ENCODE peak calls at places on chromosome 18, in eight cellular contexts. N is SK-N-SH, K is ovary, W is endothelial cell of umbilical vein, V is heart right ventricle, I is lung, M is right lobe of liver, U is neural progenitor cell. G is an unnamed sample. For H3K36me3, the result is how much of the 10 kb centered on the place peaks cover.

GRCh38 chr18:35376393-35376741 is 770 bp downstream of the ZNF396 start:
- DNase-seq in K (no peak), V (no peak), M (peak), W (no peak), N (peak), U (peak), I (no peak), G (no peak)

GRCh38 chr18:75269140-75269676 is 58.6 kb downstream of the TSHZ1 start:
- DNase-seq in U (no peak), M (no peak), N (no peak), V (no peak), K (no peak), I (no peak), W (no peak), G (no peak)

GRCh38 chr18:31275722-31276463 is 42.1 kb upstream of the DSG1 start:
- DNase-seq in M (no peak), W (no peak), I (no peak), K (no peak), V (no peak), U (no peak), N (no peak), G (no peak)

GRCh38 chr18:68662779-68663178 is 52.1 kb downstream of the TMX3 start:
- DNase-seq in I (no peak), W (no peak), N (no peak), K (no peak), U (no peak), M (no peak), V (no peak), G (no peak)

GRCh38 chr18:7618821-7619410 is 51.8 kb downstream of the PTPRM start:
- DNase-seq in I (no peak), U (peak), M (no peak), W (no peak), V (no peak), N (no peak), K (no peak), G (no peak)

GRCh38 chr18:43751203-43751602 is 473.9 kb upstream of the SYT4 start:
- DNase-seq in V (no peak), W (no peak), M (no peak), I (no peak), K (no peak), U (no peak), N (no peak), G (no peak)

GRCh38 chr18:8097942-8098341 is 511.3 kb upstream of the RAB12 start:
- DNase-seq in M (no peak), K (no peak), N (no peak), W (no peak), U (no peak), I (no peak), V (no peak), G (no peak)

GRCh38 chr18:24397131-24397693 is 412 bp downstream of the OSBPL1A start:
- DNase-seq in U (peak), M (peak), N (peak), W (peak), I (peak), V (peak), K (peak), G (no peak)

GRCh38 chr18:11654736-11655604 is 34.1 kb upstream of the GNAL start:
- DNase-seq in I (peak), N (peak), U (peak), W (peak), K (no peak), V (peak), M (peak), G (peak)

GRCh38 chr18:55999641-56000040 is 411.6 kb upstream of the TCF4 start:
- DNase-seq in K (no peak), I (no peak), M (no peak), N (no peak), U (peak), V (no peak), W (no peak), G (no peak)

GRCh38 chr18:50986360-50987087 is 18.7 kb downstream of the ELAC1 start:
- DNase-seq in K (no peak), N (no peak), I (no peak), U (no peak), W (no peak), M (no peak), V (no peak), G (no peak)

GRCh38 chr18:319745-320144 is 51.9 kb upstream of the THOC1 start:
- DNase-seq in U (no peak), M (no peak), I (no peak), V (no peak), W (no peak), K (no peak), N (no peak), G (no peak)

GRCh38 chr18:53795061-53795460 is 429.4 kb downstream of the MBD2 start:
- DNase-seq in K (no peak), M (no peak), V (no peak), I (no peak), W (no peak), N (no peak), U (no peak), G (no peak)

GRCh38 chr18:75374466-75374865 is 53.0 kb downstream of the SMIM21 start:
- DNase-seq in N (no peak), I (no peak), V (no peak), K (no peak), M (no peak), U (no peak), W (no peak), G (no peak)

GRCh38 chr18:62954341-62954740 is 239.0 kb downstream of the PHLPP1 start:
- DNase-seq in V (no peak), K (no peak), W (no peak), I (no peak), N (no peak), M (no peak), U (no peak), G (no peak)

GRCh38 chr18:32280188-32280783 is 90.4 kb downstream of the MEP1B start:
- DNase-seq in V (no peak), W (no peak), U (no peak), M (no peak), N (no peak), I (no peak), K (no peak), G (no peak)

GRCh38 chr18:26655614-26656400 is 107.5 kb upstream of the KCTD1 start:
- DNase-seq in U (peak), W (peak), N (peak), I (peak), K (peak), V (peak), M (peak), G (no peak)

GRCh38 chr18:74233933-74234325 is 57.8 kb downstream of the CYB5A start:
- DNase-seq in V (no peak), N (no peak), K (peak), W (no peak), I (no peak), M (no peak), U (no peak), G (no peak)

GRCh38 chr18:68121826-68122225 is 593.1 kb downstream of the TMX3 start:
- DNase-seq in M (no peak), K (no peak), W (no peak), N (no peak), V (no peak), I (no peak), U (no peak), G (no peak)

GRCh38 chr18:44178476-44178875 is 502.2 kb upstream of the SETBP1 start:
- DNase-seq in U (no peak), W (no peak), N (no peak), V (no peak), M (no peak), I (no peak), K (no peak), G (no peak)

GRCh38 chr18:63848159-63848558 is 39.3 kb upstream of the SERPINB2 start:
- DNase-seq in M (no peak), U (peak), K (no peak), I (no peak), W (peak), V (no peak), N (peak), G (no peak)

GRCh38 chr18:666177-666576 is 8.7 kb downstream of the TYMS start:
- DNase-seq in M (no peak), V (no peak), U (peak), I (no peak), W (no peak), N (no peak), K (no peak), G (no peak)

GRCh38 chr18:75051757-75052156 is 157.2 kb downstream of the PTGR3 start:
- DNase-seq in V (no peak), K (no peak), M (no peak), I (no peak), N (no peak), W (no peak), U (no peak), G (no peak)

GRCh38 chr18:9586814-9587213 is 27.5 kb downstream of the PPP4R1 start:
- DNase-seq in I (no peak), U (no peak), M (no peak), K (no peak), W (no peak), V (no peak), N (no peak), G (no peak)
- H3K36me3 ChIP-seq in I (under half), U (under half), M (under half), K (under half), W (under half), V (under half), N (half or more), G (under half)

GRCh38 chr18:22705328-22705727 is 227.8 kb upstream of the RBBP8 start:
- DNase-seq in U (no peak), M (no peak), V (no peak), N (no peak), K (no peak), W (no peak), I (no peak), G (no peak)
- H3K27ac ChIP-seq in U (no peak), M (no peak), V (no peak), N (no peak), K (no peak), W (no peak), I (no peak), G (no peak)

DNA sequence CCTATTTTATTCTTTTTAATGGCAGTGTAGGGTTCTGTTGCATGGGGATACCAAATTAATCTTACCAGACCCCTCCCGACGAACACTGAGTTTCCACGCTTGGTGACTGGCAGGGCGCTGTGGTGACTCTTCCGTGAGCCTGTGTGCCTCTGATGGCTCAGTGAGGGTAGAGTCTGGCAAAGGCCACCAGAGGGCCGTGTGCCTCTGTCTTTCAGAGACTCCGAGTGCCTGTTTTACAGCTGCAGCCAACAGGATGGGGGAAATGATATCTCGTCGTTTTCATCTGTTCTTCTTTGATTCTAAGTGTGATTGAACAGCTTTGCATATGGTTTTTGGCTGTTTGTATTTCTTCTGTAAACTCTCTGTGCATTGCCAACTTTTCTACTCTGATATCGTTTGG is 99.8 kb downstream of the ZNF236 start:
- DNase-seq in M (peak), K (no peak), W (peak), N (peak), I (peak), U (peak), V (peak), G (peak)
- H3K36me3 ChIP-seq in M (under half), K (under half), W (under half), N (half or more), I (under half), U (under half), V (under half), G (under half)

GRCh38 chr18:37334494-37335125 is 231.0 kb downstream of the CELF4 start:
- DNase-seq in M (no peak), U (peak), W (no peak), I (no peak), K (no peak), V (no peak), N (peak), G (no peak)

GRCh38 chr18:37327063-37327577 is 238.5 kb downstream of the CELF4 start:
- DNase-seq in N (no peak), U (no peak), V (no peak), M (no peak), K (no peak), I (no peak), W (no peak), G (no peak)

GRCh38 chr18:37332764-37333420 is 232.7 kb downstream of the CELF4 start:
- DNase-seq in U (peak), N (peak), M (no peak), I (no peak), W (no peak), V (no peak), K (no peak), G (no peak)

GRCh38 chr18:37328946-37329719 is 236.5 kb downstream of the CELF4 start:
- DNase-seq in U (no peak), M (no peak), W (no peak), V (no peak), N (no peak), I (no peak), K (no peak), G (no peak)

DNA sequence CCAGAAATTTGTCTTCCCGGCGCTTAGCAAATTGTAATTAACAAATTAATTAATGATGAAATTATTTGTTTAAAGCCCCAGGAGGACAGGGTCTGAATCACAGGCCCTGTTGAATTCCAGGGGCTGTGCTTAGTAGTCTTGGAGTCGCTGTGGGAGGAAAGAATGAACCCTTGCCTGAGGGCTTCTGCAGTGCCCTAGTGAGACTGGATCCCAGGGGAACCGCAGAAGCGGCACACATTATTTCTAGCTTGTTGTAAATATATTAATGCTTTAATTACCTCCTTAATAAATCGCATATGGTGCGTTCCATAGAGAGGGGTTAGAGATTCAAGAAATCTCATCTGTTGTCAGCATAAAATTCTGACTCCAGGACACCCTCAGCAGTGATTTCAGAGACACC is 235.4 kb downstream of the CELF4 start:
- DNase-seq in N (no peak), W (no peak), M (no peak), I (no peak), V (no peak), U (no peak), K (no peak), G (no peak)
- H3K27ac ChIP-seq in N (no peak), W (no peak), M (no peak), I (no peak), V (no peak), U (no peak), K (no peak), G (no peak)

GRCh38 chr18:48238206-48238605 is 171.0 kb downstream of the ZBTB7C start:
- DNase-seq in M (no peak), K (no peak), V (no peak), I (no peak), W (no peak), U (no peak), N (no peak), G (no peak)

GRCh38 chr18:48238636-48239035 is 170.5 kb downstream of the ZBTB7C start:
- DNase-seq in K (no peak), U (no peak), V (no peak), I (no peak), N (no peak), W (no peak), M (no peak), G (no peak)

DNA sequence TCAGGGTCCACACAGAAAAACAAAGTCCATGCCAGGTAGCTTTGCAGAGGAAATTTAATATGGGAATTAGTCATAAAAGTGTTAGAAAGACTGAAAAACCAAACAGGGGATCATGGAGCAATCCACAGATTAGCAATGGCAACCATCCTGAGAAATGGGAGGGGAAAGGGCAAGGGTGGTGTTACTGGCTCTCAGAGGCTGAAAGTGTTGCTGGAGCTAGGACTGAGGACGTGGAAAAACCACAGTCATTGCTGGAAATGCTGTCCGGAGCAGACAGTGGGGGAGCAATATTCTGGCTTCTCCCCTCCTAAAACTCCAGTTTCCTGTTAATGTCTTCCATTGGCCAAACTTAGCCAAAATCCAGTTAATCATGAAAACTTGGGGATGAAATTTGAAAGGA is 172.4 kb downstream of the ZBTB7C start:
- DNase-seq in V (no peak), K (no peak), I (no peak), M (no peak), U (no peak), N (no peak), W (no peak), G (no peak)
- H3K36me3 ChIP-seq in V (under half), K (under half), I (under half), M (under half), U (under half), N (under half), W (under half), G (under half)